ENCODE peak calls at places on chromosomes 3 and 15, in seven cellular contexts. R is colonic mucosa; Q is WTC11; D is H1; T is stromal cell of bone marrow; W is CD8-positive, alpha-beta T cell; J is dermis microvascular lymphatic vessel endothelial cell. B is an unnamed sample.

GRCh38 chr3:38528457-38528856 is 32.3 kb downstream of the EXOG start:
- DNase-seq in R (no peak), Q (peak; percentile 53), D (no peak), T (no peak), W (no peak), J (peak; percentile 20), B (no peak)

GRCh38 chr3:157467165-157467564 is 30.5 kb downstream of the PTX3 start:
- DNase-seq in R (no peak), Q (no peak), D (no peak), T (no peak), W (no peak), J (peak; percentile 64), B (no peak)

GRCh38 chr3:10164546-10165393 is at the start of gene IRAK2:
- DNase-seq in R (peak; percentile 77), Q (peak; percentile 80), D (no peak), T (peak; percentile 37), W (peak; percentile 48), J (peak; percentile 71), B (peak; percentile 39)

GRCh38 chr3:177440456-177441105 is 243.3 kb upstream of the TBL1XR1 start:
- DNase-seq in R (no peak), Q (no peak), D (no peak), T (no peak), W (no peak), J (peak; percentile 16), B (no peak)

GRCh38 chr3:36219398-36219797 is 160.9 kb upstream of the STAC start:
- DNase-seq in R (no peak), Q (no peak), D (no peak), T (peak; percentile 72), W (no peak), J (no peak), B (no peak)

GRCh38 chr3:23819599-23820360 is 14.0 kb downstream of the UBE2E1 start:
- DNase-seq in R (no peak), Q (no peak), D (no peak), T (no peak), W (no peak), J (no peak), B (no peak)

GRCh38 chr3:190378240-190378891 is 9.6 kb upstream of the CLDN16 start:
- DNase-seq in R (no peak), Q (no peak), D (no peak), T (peak; percentile 93), W (no peak), J (no peak), B (no peak)

GRCh38 chr3:16060358-16060852 is 114.1 kb upstream of the GALNT15 start:
- DNase-seq in R (no peak), Q (no peak), D (peak; percentile 38), T (peak; percentile 93), W (no peak), J (peak; percentile 98), B (no peak)

GRCh38 chr3:151328298-151329036 is 882 bp downstream of the P2RY13 start:
- DNase-seq in R (no peak), Q (no peak), D (no peak), T (no peak), W (peak; percentile 36), J (no peak), B (no peak)

GRCh38 chr3:78855190-78855589 is 912.6 kb downstream of the ROBO1 start:
- DNase-seq in R (no peak), Q (no peak), D (no peak), T (no peak), W (no peak), J (no peak), B (no peak)

GRCh38 chr3:49805367-49805782 is 2.3 kb downstream of the INKA1 start:
- DNase-seq in R (peak; percentile 32), Q (no peak), D (no peak), T (peak; percentile 86), W (no peak), J (peak; percentile 94), B (no peak)

GRCh38 chr15:69008056-69008455 is 6.4 kb upstream of the NOX5 start:
- DNase-seq in R (no peak), Q (no peak), D (no peak), T (no peak), W (no peak), J (no peak), B (no peak)

GRCh38 chr3:128933922-128934253 is 54.5 kb downstream of the ACAD9 start:
- DNase-seq in R (no peak), Q (no peak), D (no peak), T (no peak), W (no peak), J (no peak), B (no peak)

GRCh38 chr3:2166552-2166951 is 67.9 kb downstream of the CNTN4 start:
- DNase-seq in R (no peak), Q (no peak), D (no peak), T (no peak), W (no peak), J (no peak), B (no peak)

GRCh38 chr3:151214459-151214858 is 11.4 kb upstream of the GPR171 start:
- DNase-seq in R (no peak), Q (no peak), D (no peak), T (no peak), W (no peak), J (no peak), B (no peak)

GRCh38 chr15:89781055-89781454 is 4.9 kb downstream of the MESP2 start:
- DNase-seq in R (peak; percentile 80), Q (no peak), D (no peak), T (no peak), W (no peak), J (no peak), B (no peak)

GRCh38 chr3:9669720-9670432 is 20.6 kb downstream of the MTMR14 start:
- DNase-seq in R (no peak), Q (no peak), D (no peak), T (no peak), W (no peak), J (peak; percentile 64), B (no peak)

GRCh38 chr3:127226946-127227842 is 34.3 kb downstream of the PRR23E start:
- DNase-seq in R (no peak), Q (peak; percentile 45), D (peak; percentile 17), T (no peak), W (no peak), J (no peak), B (no peak)

GRCh38 chr3:185645596-185646381 is 59.7 kb downstream of the SENP2 start:
- DNase-seq in R (no peak), Q (peak; percentile 43), D (no peak), T (no peak), W (no peak), J (no peak), B (no peak)

GRCh38 chr3:69385723-69386483 is at the start of gene FRMD4B:
- DNase-seq in R (peak; percentile 52), Q (peak; percentile 56), D (no peak), T (no peak), W (no peak), J (peak; percentile 74), B (peak; percentile 24)

GRCh38 chr3:45488581-45488980 is 100.2 kb downstream of the LARS2 start:
- DNase-seq in R (no peak), Q (no peak), D (no peak), T (no peak), W (no peak), J (no peak), B (no peak)